ENCODE peak calls at places on chromosomes 1 and 21, in five cellular contexts. N is kidney, V is left lung, W is tibial artery, I is K562. E is an unnamed sample.

GRCh38 chr1:17596651-17597509 is 57.4 kb downstream of the ARHGEF10L start:
- DNase-seq in N (no peak), V (no peak), W (no peak), I (no peak), E (peak; percentile 26)

GRCh38 chr1:159916240-159917051 is 8.9 kb downstream of the TAGLN2 start:
- DNase-seq in N (peak; percentile 59), V (no peak), W (no peak), I (no peak), E (peak; percentile 72)

GRCh38 chr1:1628656-1629429 is 3.1 kb upstream of the MMP23B start:
- DNase-seq in N (peak; percentile 80), V (peak; percentile 32), W (peak; percentile 65), I (no peak), E (no peak)

GRCh38 chr1:199724049-199724448 is 303.5 kb upstream of the NR5A2 start:
- DNase-seq in N (no peak), V (no peak), W (no peak), I (no peak), E (no peak)

GRCh38 chr1:151386002-151386401 is 13.4 kb upstream of the PSMB4 start:
- DNase-seq in N (no peak), V (no peak), W (no peak), I (no peak), E (no peak)

GRCh38 chr21:33402011-33402979 is 918 bp upstream of the IFNGR2 start:
- DNase-seq in N (peak; percentile 90), V (peak; percentile 83), W (peak; percentile 90), I (no peak), E (peak; percentile 45)

GRCh38 chr1:43564617-43565348 is 34.1 kb downstream of the PTPRF start:
- DNase-seq in N (no peak), V (no peak), W (no peak), I (no peak), E (no peak)

GRCh38 chr1:193951989-193952388 is 765.6 kb upstream of the B3GALT2 start:
- DNase-seq in N (no peak), V (no peak), W (no peak), I (no peak), E (no peak)

GRCh38 chr1:160607051-160608032 is 28.0 kb upstream of the CD84 start:
- DNase-seq in N (no peak), V (no peak), W (no peak), I (peak; percentile 86), E (peak; percentile 54)

GRCh38 chr1:118933051-118933781 is 54.9 kb downstream of the TBX15 start:
- DNase-seq in N (no peak), V (no peak), W (no peak), I (no peak), E (no peak)

GRCh38 chr1:41560496-41560895 is 76.0 kb upstream of the EDN2 start:
- DNase-seq in N (no peak), V (no peak), W (peak; percentile 43), I (no peak), E (no peak)

GRCh38 chr21:44601596-44602473 is 1.4 kb downstream of the KRTAP10-7 start:
- DNase-seq in N (no peak), V (no peak), W (no peak), I (no peak), E (no peak)

GRCh38 chr1:64167176-64167575 is 36.2 kb upstream of the UBE2U start:
- DNase-seq in N (no peak), V (no peak), W (no peak), I (no peak), E (no peak)

GRCh38 chr1:44294588-44295007 is 60.5 kb downstream of the ERI3 start:
- DNase-seq in N (peak; percentile 77), V (peak; percentile 49), W (no peak), I (peak; percentile 78), E (peak; percentile 37)

GRCh38 chr1:43660355-43660754 is 10.4 kb downstream of the KDM4A start:
- DNase-seq in N (no peak), V (no peak), W (no peak), I (no peak), E (peak; percentile 65)

GRCh38 chr1:27515626-27516025 is 25.7 kb upstream of the WASF2 start:
- DNase-seq in N (no peak), V (no peak), W (no peak), I (no peak), E (no peak)

GRCh38 chr1:55040953-55041494 is 1.7 kb downstream of the PCSK9 start:
- DNase-seq in N (no peak), V (no peak), W (peak; percentile 23), I (no peak), E (no peak)

GRCh38 chr21:43767498-43767979 is 8.6 kb downstream of the CSTB start:
- DNase-seq in N (no peak), V (no peak), W (no peak), I (no peak), E (no peak)

GRCh38 chr1:187696092-187696491 is 867.3 kb downstream of the PLA2G4A start:
- DNase-seq in N (no peak), V (no peak), W (no peak), I (no peak), E (no peak)

GRCh38 chr1:207021139-207021861 is 11.3 kb downstream of the C1orf116 start:
- DNase-seq in N (no peak), V (no peak), W (no peak), I (peak; percentile 96), E (no peak)

GRCh38 chr1:8463144-8463927 is 145.4 kb downstream of the SLC45A1 start:
- DNase-seq in N (no peak), V (no peak), W (no peak), I (peak; percentile 47), E (no peak)

GRCh38 chr1:58432813-58433668 is 113.5 kb downstream of the OMA1 start:
- DNase-seq in N (peak; percentile 80), V (no peak), W (peak; percentile 74), I (no peak), E (no peak)

GRCh38 chr21:18041012-18041411 is 203.6 kb upstream of the CHODL start:
- DNase-seq in N (no peak), V (no peak), W (no peak), I (peak; percentile 2), E (peak; percentile 45)

GRCh38 chr1:160797861-160798273 is 1.9 kb downstream of the LY9 start:
- DNase-seq in N (no peak), V (no peak), W (no peak), I (no peak), E (no peak)

GRCh38 chr21:42864812-42865211 is 14.5 kb downstream of the WDR4 start:
- DNase-seq in N (peak; percentile 43), V (no peak), W (no peak), I (no peak), E (no peak)

GRCh38 chr1:230105245-230105753 is 38.3 kb downstream of the GALNT2 start:
- DNase-seq in N (peak; percentile 61), V (no peak), W (no peak), I (no peak), E (no peak)

DNA sequence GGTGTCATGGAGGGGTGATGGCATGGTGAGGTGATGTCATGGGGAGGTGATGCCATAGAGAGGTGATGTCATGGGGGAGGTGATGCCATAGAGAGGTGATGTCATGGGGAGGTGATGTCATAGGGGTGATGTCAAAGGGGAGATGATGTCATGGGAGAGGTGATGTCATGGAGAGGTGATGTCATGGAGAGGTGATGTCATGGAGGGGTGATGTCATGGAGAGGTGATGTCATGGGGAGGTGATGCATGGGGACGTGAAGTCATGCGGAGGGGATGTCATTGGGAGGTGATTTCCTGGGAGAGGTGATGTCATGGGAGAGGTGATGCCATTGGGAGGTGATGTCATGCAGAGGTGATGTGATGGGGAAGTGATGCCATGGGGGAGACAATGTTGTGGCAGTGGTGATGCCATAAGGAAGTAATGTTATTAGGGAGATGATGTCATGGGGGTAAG is 92.1 kb upstream of the C1orf174 start:
- DNase-seq in N (no peak), V (no peak), W (peak; percentile 25), I (peak; percentile 26), E (no peak)
- H3K9me3 ChIP-seq in N (peaks cover 10% of the 10 kb centered on the region), V (no peaks in the 10 kb centered on the region), W (no peaks in the 10 kb centered on the region), I (no peaks in the 10 kb centered on the region), E (no peaks in the 10 kb centered on the region)

DNA sequence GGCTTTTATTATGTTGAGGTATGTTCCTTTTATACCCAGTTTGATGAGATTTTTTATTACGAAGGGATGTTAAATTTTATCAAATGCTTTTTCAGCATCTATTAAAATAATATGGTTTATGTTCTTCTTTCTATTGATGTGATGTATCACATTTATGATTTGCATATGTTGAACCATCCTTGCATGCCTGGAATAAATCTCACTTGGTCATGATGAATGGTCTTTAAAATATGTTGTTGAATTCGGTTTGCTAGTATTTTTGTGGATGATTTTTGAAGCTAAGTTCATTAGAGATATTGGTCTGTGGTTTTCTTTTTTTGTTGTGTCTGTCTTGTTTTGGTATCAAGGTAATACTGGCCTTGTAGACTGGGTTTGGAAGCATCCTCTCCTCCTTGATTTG is 14.1 kb downstream of the GPR88 start:
- DNase-seq in N (no peak), V (no peak), W (no peak), I (no peak), E (no peak)
- H3K9me3 ChIP-seq in N (peaks cover 23% of the 10 kb centered on the region), V (no peaks in the 10 kb centered on the region), W (peaks cover 2% of the 10 kb centered on the region), I (peaks cover 2% of the 10 kb centered on the region), E (no peaks in the 10 kb centered on the region)

GRCh38 chr21:40736145-40736544 is 110.8 kb downstream of the DSCAM start:
- DNase-seq in N (no peak), V (no peak), W (no peak), I (no peak), E (no peak)

GRCh38 chr21:40732243-40732642 is 114.7 kb downstream of the DSCAM start:
- DNase-seq in N (no peak), V (no peak), W (no peak), I (no peak), E (no peak)

GRCh38 chr21:40731206-40731605 is 115.8 kb downstream of the DSCAM start:
- DNase-seq in N (no peak), V (no peak), W (no peak), I (no peak), E (no peak)

GRCh38 chr21:40732998-40733397 is 114.0 kb downstream of the DSCAM start:
- DNase-seq in N (no peak), V (peak; percentile 41), W (no peak), I (no peak), E (no peak)

DNA sequence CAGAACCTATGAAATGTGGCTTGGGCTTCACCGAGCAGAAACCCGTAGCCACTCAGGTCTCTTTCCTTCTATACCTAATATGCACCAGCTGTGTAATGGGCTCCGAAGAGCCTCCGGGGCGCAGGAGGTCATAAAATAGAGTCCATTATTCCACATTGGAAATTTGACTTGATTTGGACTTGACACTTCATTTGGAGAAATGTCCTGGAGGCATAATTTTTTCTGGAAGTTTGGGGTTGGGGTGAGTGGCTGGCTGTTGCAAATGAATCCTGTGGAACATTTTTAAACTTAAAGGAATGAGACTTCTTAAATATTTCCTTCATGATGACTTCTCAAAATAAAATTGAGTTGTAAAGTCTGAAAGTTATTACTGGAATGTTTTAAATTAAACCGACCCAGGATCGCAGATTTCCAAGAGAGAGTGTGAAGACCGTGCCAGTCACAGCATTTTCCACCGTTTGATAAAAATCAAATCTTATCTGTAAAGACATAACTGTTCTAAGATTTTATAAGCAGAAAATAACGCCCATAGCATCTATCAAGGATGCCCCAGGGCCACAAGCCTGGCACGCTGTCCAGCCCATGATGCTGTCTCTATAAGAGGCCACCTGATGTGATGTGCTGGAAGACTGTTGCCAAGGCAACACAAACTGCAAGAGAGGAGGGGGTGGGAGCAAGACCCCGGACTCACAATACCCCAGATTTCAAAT is 116.8 kb downstream of the DSCAM start:
- DNase-seq in N (no peak), V (no peak), W (no peak), I (no peak), E (no peak)
- H3K9me3 ChIP-seq in N (no peaks in the 10 kb centered on the region), V (no peaks in the 10 kb centered on the region), W (no peaks in the 10 kb centered on the region), I (no peaks in the 10 kb centered on the region), E (no peaks in the 10 kb centered on the region)

DNA sequence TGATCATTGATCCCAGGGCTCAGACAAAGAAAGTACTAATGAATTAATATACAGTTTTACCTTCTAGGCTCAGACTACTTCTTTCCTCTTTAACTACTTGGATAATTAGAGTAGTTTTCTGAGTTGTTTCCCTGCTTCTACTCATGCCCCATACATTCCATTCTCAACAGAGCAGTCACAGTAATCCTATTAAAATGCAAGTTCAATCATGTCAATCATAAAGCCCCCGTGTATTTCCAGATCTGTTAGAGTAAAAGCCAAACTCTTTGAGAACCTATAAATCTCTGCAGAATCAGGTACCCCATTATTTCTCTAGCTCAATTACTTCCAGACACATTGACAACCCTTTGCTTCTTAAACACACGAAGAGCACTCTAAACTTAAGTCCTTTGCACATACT is 242.1 kb upstream of the PRMT6 start:
- DNase-seq in N (no peak), V (no peak), W (no peak), I (no peak), E (no peak)
- H3K9me3 ChIP-seq in N (no peaks in the 10 kb centered on the region), V (no peaks in the 10 kb centered on the region), W (no peaks in the 10 kb centered on the region), I (peaks cover 1% of the 10 kb centered on the region), E (no peaks in the 10 kb centered on the region)

E was measured in HAP-1.